ENCODE peak calls at places on chromosome 3, in nine cellular contexts. One of them, this sample, is unnamed.

GRCh38 chr3:21729888-21730459 is 21.0 kb downstream of the ZNF385D start:
- DNase-seq in hepatocyte: no peak
- DNase-seq in OCI-LY7: no peak
- DNase-seq in neural progenitor cell: no peak
- DNase-seq in SK-N-SH: no peak
- DNase-seq in HCT116: no peak
- DNase-seq in GM23248: peak
- DNase-seq in GM23338: no peak
- DNase-seq in MM.1S: no peak
- DNase-seq in this sample: no peak

GRCh38 chr3:170802164-170803151 is 67.5 kb downstream of the RPL22L1 start:
- DNase-seq in hepatocyte: peak
- DNase-seq in OCI-LY7: no peak
- DNase-seq in neural progenitor cell: no peak
- DNase-seq in SK-N-SH: no peak
- DNase-seq in HCT116: no peak
- DNase-seq in GM23248: peak
- DNase-seq in GM23338: no peak
- DNase-seq in MM.1S: no peak
- DNase-seq in this sample: peak

GRCh38 chr3:155895379-155895900 is 25.0 kb downstream of the GMPS start:
- DNase-seq in hepatocyte: no peak
- DNase-seq in OCI-LY7: no peak
- DNase-seq in neural progenitor cell: no peak
- DNase-seq in SK-N-SH: no peak
- DNase-seq in HCT116: no peak
- DNase-seq in GM23248: no peak
- DNase-seq in GM23338: no peak
- DNase-seq in MM.1S: no peak
- DNase-seq in this sample: no peak

GRCh38 chr3:50167069-50167781 is 12.1 kb downstream of the SEMA3F start:
- DNase-seq in hepatocyte: no peak
- DNase-seq in OCI-LY7: no peak
- DNase-seq in neural progenitor cell: peak
- DNase-seq in SK-N-SH: no peak
- DNase-seq in HCT116: no peak
- DNase-seq in GM23248: no peak
- DNase-seq in GM23338: no peak
- DNase-seq in MM.1S: no peak
- DNase-seq in this sample: peak

GRCh38 chr3:159236306-159236705 is 434.5 kb downstream of the MFSD1 start:
- DNase-seq in hepatocyte: no peak
- DNase-seq in OCI-LY7: no peak
- DNase-seq in neural progenitor cell: no peak
- DNase-seq in SK-N-SH: peak
- DNase-seq in HCT116: no peak
- DNase-seq in GM23248: peak
- DNase-seq in GM23338: no peak
- DNase-seq in MM.1S: no peak
- DNase-seq in this sample: no peak

GRCh38 chr3:13018561-13019242 is 54.5 kb downstream of the IQSEC1 start:
- DNase-seq in hepatocyte: no peak
- DNase-seq in OCI-LY7: peak
- DNase-seq in neural progenitor cell: no peak
- DNase-seq in SK-N-SH: no peak
- DNase-seq in HCT116: no peak
- DNase-seq in GM23248: peak
- DNase-seq in GM23338: no peak
- DNase-seq in MM.1S: no peak
- DNase-seq in this sample: no peak

GRCh38 chr3:42411429-42411828 is 1.0 kb upstream of the LYZL4 start:
- DNase-seq in hepatocyte: no peak
- DNase-seq in OCI-LY7: no peak
- DNase-seq in neural progenitor cell: no peak
- DNase-seq in SK-N-SH: no peak
- DNase-seq in HCT116: no peak
- DNase-seq in GM23248: no peak
- DNase-seq in GM23338: no peak
- DNase-seq in MM.1S: no peak
- DNase-seq in this sample: no peak

GRCh38 chr3:159764211-159765024 is 224.2 kb upstream of the IL12A start:
- DNase-seq in hepatocyte: peak
- DNase-seq in OCI-LY7: no peak
- DNase-seq in neural progenitor cell: peak
- DNase-seq in SK-N-SH: peak
- DNase-seq in HCT116: no peak
- DNase-seq in GM23248: peak
- DNase-seq in GM23338: no peak
- DNase-seq in MM.1S: no peak
- DNase-seq in this sample: no peak

GRCh38 chr3:178522200-178523052 is 13.8 kb upstream of the KCNMB2 start:
- DNase-seq in hepatocyte: no peak
- DNase-seq in OCI-LY7: no peak
- DNase-seq in neural progenitor cell: no peak
- DNase-seq in SK-N-SH: no peak
- DNase-seq in HCT116: no peak
- DNase-seq in GM23248: no peak
- DNase-seq in GM23338: no peak
- DNase-seq in MM.1S: peak
- DNase-seq in this sample: no peak

GRCh38 chr3:197541756-197542539 is 13.8 kb downstream of the BDH1 start:
- DNase-seq in hepatocyte: peak
- DNase-seq in OCI-LY7: no peak
- DNase-seq in neural progenitor cell: peak
- DNase-seq in SK-N-SH: peak
- DNase-seq in HCT116: no peak
- DNase-seq in GM23248: peak
- DNase-seq in GM23338: peak
- DNase-seq in MM.1S: no peak
- DNase-seq in this sample: no peak

GRCh38 chr3:61956236-61956635 is 394.9 kb downstream of the PTPRG start:
- DNase-seq in hepatocyte: no peak
- DNase-seq in OCI-LY7: no peak
- DNase-seq in neural progenitor cell: no peak
- DNase-seq in SK-N-SH: peak
- DNase-seq in HCT116: no peak
- DNase-seq in GM23248: peak
- DNase-seq in GM23338: no peak
- DNase-seq in MM.1S: no peak
- DNase-seq in this sample: no peak

GRCh38 chr3:185733980-185734724 is 90.7 kb downstream of the IGF2BP2 start:
- DNase-seq in hepatocyte: peak
- DNase-seq in OCI-LY7: peak
- DNase-seq in neural progenitor cell: peak
- DNase-seq in SK-N-SH: peak
- DNase-seq in HCT116: peak
- DNase-seq in GM23248: peak
- DNase-seq in GM23338: peak
- DNase-seq in MM.1S: peak
- DNase-seq in this sample: peak

GRCh38 chr3:111904376-111905241 is 45.5 kb downstream of the PHLDB2 start:
- DNase-seq in hepatocyte: peak
- DNase-seq in OCI-LY7: no peak
- DNase-seq in neural progenitor cell: no peak
- DNase-seq in SK-N-SH: no peak
- DNase-seq in HCT116: peak
- DNase-seq in GM23248: peak
- DNase-seq in GM23338: no peak
- DNase-seq in MM.1S: no peak
- DNase-seq in this sample: peak

GRCh38 chr3:54427951-54428871 is 305.9 kb downstream of the CACNA2D3 start:
- DNase-seq in hepatocyte: peak
- DNase-seq in OCI-LY7: peak
- DNase-seq in neural progenitor cell: peak
- DNase-seq in SK-N-SH: peak
- DNase-seq in HCT116: peak
- DNase-seq in GM23248: peak
- DNase-seq in GM23338: peak
- DNase-seq in MM.1S: peak
- DNase-seq in this sample: peak

GRCh38 chr3:177424541-177424940 is 227.3 kb upstream of the TBL1XR1 start:
- DNase-seq in hepatocyte: no peak
- DNase-seq in OCI-LY7: no peak
- DNase-seq in neural progenitor cell: no peak
- DNase-seq in SK-N-SH: no peak
- DNase-seq in HCT116: no peak
- DNase-seq in GM23248: no peak
- DNase-seq in GM23338: no peak
- DNase-seq in MM.1S: peak
- DNase-seq in this sample: no peak

GRCh38 chr3:42742688-42743087 is 30.4 kb downstream of the CCDC13 start:
- DNase-seq in hepatocyte: no peak
- DNase-seq in OCI-LY7: no peak
- DNase-seq in neural progenitor cell: no peak
- DNase-seq in SK-N-SH: no peak
- DNase-seq in HCT116: no peak
- DNase-seq in GM23248: no peak
- DNase-seq in GM23338: no peak
- DNase-seq in MM.1S: no peak
- DNase-seq in this sample: no peak

GRCh38 chr3:140089403-140090072 is 154.6 kb downstream of the CLSTN2 start:
- DNase-seq in hepatocyte: no peak
- DNase-seq in OCI-LY7: no peak
- DNase-seq in neural progenitor cell: no peak
- DNase-seq in SK-N-SH: no peak
- DNase-seq in HCT116: no peak
- DNase-seq in GM23248: no peak
- DNase-seq in GM23338: peak
- DNase-seq in MM.1S: no peak
- DNase-seq in this sample: no peak

DNA sequence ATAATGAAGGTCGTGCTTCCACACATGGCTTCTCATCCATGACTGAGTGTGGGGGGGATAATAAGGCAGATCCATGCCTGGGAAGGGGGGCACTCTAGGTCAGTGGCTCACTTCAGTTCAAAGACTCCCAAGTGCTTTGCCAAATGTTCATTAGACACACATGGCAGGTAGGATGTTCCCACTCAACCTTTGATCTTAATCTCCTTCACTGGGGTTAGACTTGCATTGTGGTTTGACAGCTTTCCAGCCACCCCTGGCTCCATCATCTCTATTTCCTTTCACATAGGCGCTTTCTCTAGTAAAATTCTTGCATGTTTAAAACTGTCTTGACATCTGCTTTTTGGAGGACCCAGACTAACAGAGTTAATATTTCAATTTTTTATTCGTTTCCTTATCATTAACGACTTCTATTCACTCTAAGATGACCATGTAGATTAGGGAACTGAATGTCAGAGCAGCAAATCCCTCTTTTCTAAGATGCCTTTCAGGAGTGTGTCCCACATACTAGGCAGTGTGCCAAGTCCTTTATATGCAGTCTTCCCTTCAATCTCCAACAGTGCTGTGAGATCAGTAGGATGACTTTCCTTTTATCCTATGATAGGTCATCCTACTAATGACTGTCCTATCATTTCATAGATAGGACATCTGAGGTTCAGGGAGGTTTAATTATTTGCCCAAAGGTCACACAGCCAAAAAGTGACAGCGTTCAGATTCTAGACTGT is 57.9 kb downstream of the BTD start:
- DNase-seq in hepatocyte: no peak
- DNase-seq in OCI-LY7: no peak
- DNase-seq in neural progenitor cell: no peak
- DNase-seq in SK-N-SH: no peak
- DNase-seq in HCT116: no peak
- DNase-seq in GM23248: peak
- DNase-seq in GM23338: no peak
- DNase-seq in MM.1S: no peak
- DNase-seq in this sample: peak
- TF ChIP-seq EZH2phosphoT487 in hepatocyte: no peak
- TF ChIP-seq EZH2phosphoT487 in OCI-LY7: no peak
- TF ChIP-seq EZH2phosphoT487 in neural progenitor cell: no peak
- TF ChIP-seq EZH2phosphoT487 in SK-N-SH: no peak
- TF ChIP-seq EZH2phosphoT487 in HCT116: no peak
- TF ChIP-seq EZH2phosphoT487 in GM23248: no peak
- TF ChIP-seq EZH2phosphoT487 in GM23338: no peak
- TF ChIP-seq EZH2phosphoT487 in MM.1S: no peak
- TF ChIP-seq EZH2phosphoT487 in this sample: no peak

GRCh38 chr3:7062714-7063113 is 201.8 kb downstream of the GRM7 start:
- DNase-seq in hepatocyte: no peak
- DNase-seq in OCI-LY7: no peak
- DNase-seq in neural progenitor cell: no peak
- DNase-seq in SK-N-SH: no peak
- DNase-seq in HCT116: no peak
- DNase-seq in GM23248: no peak
- DNase-seq in GM23338: no peak
- DNase-seq in MM.1S: no peak
- DNase-seq in this sample: no peak
- TF ChIP-seq EZH2phosphoT487 in hepatocyte: no peak
- TF ChIP-seq EZH2phosphoT487 in OCI-LY7: no peak
- TF ChIP-seq EZH2phosphoT487 in neural progenitor cell: no peak
- TF ChIP-seq EZH2phosphoT487 in SK-N-SH: no peak
- TF ChIP-seq EZH2phosphoT487 in HCT116: no peak
- TF ChIP-seq EZH2phosphoT487 in GM23248: no peak
- TF ChIP-seq EZH2phosphoT487 in GM23338: no peak
- TF ChIP-seq EZH2phosphoT487 in MM.1S: no peak
- TF ChIP-seq EZH2phosphoT487 in this sample: no peak

DNA sequence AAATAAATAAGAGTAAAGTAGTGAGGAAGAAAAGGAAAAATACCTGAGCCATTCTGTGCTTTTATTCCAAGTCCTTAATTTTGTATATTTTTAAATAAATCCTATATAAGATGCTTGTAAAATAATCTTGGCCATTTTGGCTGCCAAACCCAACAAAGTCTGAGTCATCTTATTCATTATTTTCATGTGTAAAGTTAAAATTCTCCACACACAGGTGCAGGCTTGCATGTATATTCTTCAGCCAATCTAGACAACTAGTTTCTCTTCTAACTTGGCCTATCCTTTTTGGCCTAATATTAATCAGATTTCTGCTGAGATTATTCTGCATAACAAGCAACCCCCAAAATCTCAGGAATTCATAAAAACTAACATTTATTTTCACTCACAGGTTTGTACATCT is 189.8 kb upstream of the ATP11B start:
- DNase-seq in hepatocyte: no peak
- DNase-seq in OCI-LY7: no peak
- DNase-seq in neural progenitor cell: no peak
- DNase-seq in SK-N-SH: no peak
- DNase-seq in HCT116: no peak
- DNase-seq in GM23248: no peak
- DNase-seq in GM23338: no peak
- DNase-seq in MM.1S: no peak
- DNase-seq in this sample: peak
- TF ChIP-seq EZH2phosphoT487 in hepatocyte: no peak
- TF ChIP-seq EZH2phosphoT487 in OCI-LY7: no peak
- TF ChIP-seq EZH2phosphoT487 in neural progenitor cell: no peak
- TF ChIP-seq EZH2phosphoT487 in SK-N-SH: no peak
- TF ChIP-seq EZH2phosphoT487 in HCT116: no peak
- TF ChIP-seq EZH2phosphoT487 in GM23248: no peak
- TF ChIP-seq EZH2phosphoT487 in GM23338: no peak
- TF ChIP-seq EZH2phosphoT487 in MM.1S: no peak
- TF ChIP-seq EZH2phosphoT487 in this sample: no peak

DNA sequence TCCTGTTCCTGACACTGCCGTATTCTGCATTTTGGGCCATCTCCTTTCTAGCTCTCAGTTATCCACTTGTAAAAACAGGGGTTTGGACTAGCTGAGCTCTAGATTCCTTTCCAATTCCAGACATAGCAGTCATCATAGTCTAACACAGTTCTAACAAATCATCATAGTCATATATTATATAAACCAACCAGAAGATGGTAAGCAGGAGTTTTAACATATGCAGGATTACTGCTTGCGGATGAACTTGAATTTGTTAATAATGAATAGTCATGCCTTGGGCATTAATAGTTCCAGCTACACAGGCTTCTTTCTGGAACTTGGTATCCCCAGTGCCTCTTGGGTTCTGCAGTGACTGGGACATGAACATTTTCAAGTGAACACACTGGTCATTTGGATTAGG is 26.6 kb downstream of the MASP1 start:
- DNase-seq in hepatocyte: no peak
- DNase-seq in OCI-LY7: no peak
- DNase-seq in neural progenitor cell: no peak
- DNase-seq in SK-N-SH: no peak
- DNase-seq in HCT116: no peak
- DNase-seq in GM23248: peak
- DNase-seq in GM23338: no peak
- DNase-seq in MM.1S: no peak
- DNase-seq in this sample: no peak
- TF ChIP-seq EZH2phosphoT487 in hepatocyte: no peak
- TF ChIP-seq EZH2phosphoT487 in OCI-LY7: no peak
- TF ChIP-seq EZH2phosphoT487 in neural progenitor cell: no peak
- TF ChIP-seq EZH2phosphoT487 in SK-N-SH: no peak
- TF ChIP-seq EZH2phosphoT487 in HCT116: no peak
- TF ChIP-seq EZH2phosphoT487 in GM23248: no peak
- TF ChIP-seq EZH2phosphoT487 in GM23338: no peak
- TF ChIP-seq EZH2phosphoT487 in MM.1S: no peak
- TF ChIP-seq EZH2phosphoT487 in this sample: no peak